ENCODE peak calls at places on chromosomes 2 and 18, in ten cellular contexts. H is kidney epithelial cell, L is psoas muscle, Y is breast epithelium, M is tibial nerve, A is PC-3, N is HCT116, K is neural progenitor cell, G is heart left ventricle, Z is OCI-LY7. V is an unnamed sample. For H3K36me3, the result is how much of the 10 kb centered on the place peaks cover.

GRCh38 chr2:45918816-45919655 is 267.6 kb downstream of the PRKCE start:
- DNase-seq in H (no peak), L (no peak), Y (peak), M (no peak), A (no peak), N (no peak), K (no peak), G (no peak), Z (no peak), V (no peak)

GRCh38 chr2:23693606-23693951 is 233.3 kb downstream of the ATAD2B start:
- DNase-seq in H (no peak), L (peak), Y (no peak), M (no peak), A (no peak), N (no peak), K (no peak), G (no peak), Z (no peak), V (no peak)

GRCh38 chr2:145601306-145601925 is 1081.5 kb upstream of the ZEB2 start:
- DNase-seq in H (no peak), L (no peak), Y (no peak), M (no peak), A (peak), N (no peak), K (no peak), G (no peak), Z (no peak), V (no peak)

GRCh38 chr2:176753752-176754474 is 458.7 kb upstream of the HNRNPA3 start:
- DNase-seq in H (no peak), L (peak), Y (no peak), M (no peak), A (no peak), N (no peak), K (no peak), G (peak), Z (peak), V (no peak)

GRCh38 chr2:171958475-171958874 is 36.2 kb downstream of the HAT1 start:
- DNase-seq in H (no peak), L (no peak), Y (no peak), M (no peak), A (no peak), N (no peak), K (no peak), G (no peak), Z (no peak), V (no peak)

GRCh38 chr2:159035790-159036411 is 67.5 kb downstream of the TANC1 start:
- DNase-seq in H (peak), L (no peak), Y (peak), M (no peak), A (peak), N (peak), K (peak), G (no peak), Z (peak), V (no peak)

GRCh38 chr18:78587096-78587495 is 392.5 kb upstream of the SALL3 start:
- DNase-seq in H (no peak), L (no peak), Y (no peak), M (no peak), A (no peak), N (no peak), K (no peak), G (no peak), Z (no peak), V (no peak)

GRCh38 chr18:23982154-23983071 is 32.1 kb upstream of the TTC39C start:
- DNase-seq in H (no peak), L (peak), Y (no peak), M (peak), A (peak), N (no peak), K (peak), G (peak), Z (no peak), V (no peak)

GRCh38 chr18:2606335-2606734 is 35.0 kb downstream of the NDC80 start:
- DNase-seq in H (no peak), L (no peak), Y (no peak), M (no peak), A (no peak), N (no peak), K (no peak), G (no peak), Z (no peak), V (no peak)

GRCh38 chr2:9333591-9334171 is 89.6 kb downstream of the ITGB1BP1 start:
- DNase-seq in H (peak), L (peak), Y (peak), M (peak), A (peak), N (peak), K (peak), G (peak), Z (peak), V (no peak)

GRCh38 chr2:9330639-9331270 is 92.6 kb downstream of the ITGB1BP1 start:
- DNase-seq in H (no peak), L (no peak), Y (no peak), M (no peak), A (no peak), N (no peak), K (no peak), G (no peak), Z (no peak), V (no peak)

GRCh38 chr2:9331704-9332103 is 91.6 kb downstream of the ITGB1BP1 start:
- DNase-seq in H (no peak), L (no peak), Y (no peak), M (no peak), A (no peak), N (no peak), K (no peak), G (no peak), Z (no peak), V (no peak)

GRCh38 chr2:9332853-9333245 is 90.5 kb downstream of the ITGB1BP1 start:
- DNase-seq in H (no peak), L (no peak), Y (no peak), M (no peak), A (no peak), N (no peak), K (no peak), G (no peak), Z (no peak), V (no peak)

GRCh38 chr2:9332136-9332852 is 91.0 kb downstream of the ITGB1BP1 start:
- DNase-seq in H (no peak), L (no peak), Y (no peak), M (no peak), A (no peak), N (no peak), K (no peak), G (no peak), Z (no peak), V (no peak)
- H3K36me3 ChIP-seq in H (under half), L (under half), Y (under half), M (under half), A (under half), N (under half), K (under half), G (under half), Z (under half), V (under half)

GRCh38 chr2:223599646-223600009 is 2.5 kb downstream of the SCG2 start:
- DNase-seq in H (no peak), L (no peak), Y (no peak), M (no peak), A (no peak), N (no peak), K (no peak), G (no peak), Z (no peak), V (no peak)

GRCh38 chr2:223604231-223604630 is 2.1 kb upstream of the SCG2 start:
- DNase-seq in H (no peak), L (no peak), Y (no peak), M (no peak), A (no peak), N (no peak), K (no peak), G (no peak), Z (no peak), V (no peak)

GRCh38 chr2:223602972-223603371 is 811 bp upstream of the SCG2 start:
- DNase-seq in H (no peak), L (no peak), Y (no peak), M (no peak), A (no peak), N (no peak), K (no peak), G (no peak), Z (no peak), V (no peak)

GRCh38 chr2:223600056-223600455 is 2.1 kb downstream of the SCG2 start:
- DNase-seq in H (no peak), L (no peak), Y (no peak), M (no peak), A (no peak), N (no peak), K (no peak), G (no peak), Z (no peak), V (no peak)

DNA sequence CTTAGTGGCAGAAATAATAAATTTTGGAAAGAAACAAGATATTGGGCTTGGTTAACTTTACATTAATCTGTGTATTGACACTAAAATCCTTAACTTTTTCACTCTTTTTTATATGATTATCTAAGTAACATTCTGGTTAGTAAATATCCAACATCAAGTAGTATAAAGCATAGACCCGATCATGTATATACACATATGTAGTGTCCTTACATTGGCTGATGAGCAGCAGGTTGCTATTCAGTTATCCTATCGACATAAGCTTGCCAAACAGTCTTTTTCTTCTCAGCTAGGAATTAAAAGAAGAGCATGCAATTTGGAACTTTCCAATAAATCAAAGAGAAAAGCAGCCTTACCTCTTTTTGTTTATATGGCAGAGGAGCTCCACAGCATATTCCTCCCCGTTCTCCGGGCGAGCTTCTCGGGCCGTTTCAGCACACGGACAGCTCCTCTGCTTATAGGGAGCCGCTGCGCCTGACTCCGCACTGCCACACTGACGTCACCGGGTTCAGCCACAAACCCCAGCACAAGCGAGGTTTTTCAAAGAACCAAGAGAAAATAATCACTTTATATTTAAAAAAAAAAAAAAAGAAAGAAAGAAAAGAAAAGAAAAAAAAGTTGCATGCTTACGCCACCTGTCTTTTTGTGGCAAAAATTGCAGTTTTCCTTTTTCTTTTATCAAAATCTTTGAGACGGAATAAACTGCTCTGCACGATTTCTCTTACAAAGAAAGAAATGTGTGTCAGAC is at the start of gene SCG2:
- DNase-seq in H (peak), L (peak), Y (peak), M (peak), A (peak), N (peak), K (peak), G (peak), Z (no peak), V (peak)
- TF ChIP-seq CTCF in H (peak), L (peak), Y (no peak), M (no peak), A (peak), N (peak), K (no peak), G (peak), Z (peak), V (peak)

DNA sequence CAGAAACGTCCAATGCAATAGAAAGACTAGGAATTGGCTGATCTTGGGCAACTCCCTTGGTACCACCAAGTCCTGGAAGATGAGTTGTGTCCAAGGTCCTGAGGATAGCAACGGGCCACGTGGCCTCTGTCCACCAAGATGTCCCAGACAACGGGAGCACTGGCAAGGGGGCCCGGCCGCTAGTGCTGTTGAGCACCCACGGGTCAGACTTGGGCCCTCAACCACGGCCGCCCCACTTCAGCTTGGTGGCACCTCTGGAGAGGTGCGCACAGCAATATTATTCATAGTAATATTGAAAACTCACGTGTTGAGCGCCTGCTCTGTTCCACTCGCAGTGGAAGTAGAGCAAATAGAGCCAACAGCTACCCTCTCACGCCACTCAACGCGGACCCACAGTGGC is 19.0 kb downstream of the PASK start:
- DNase-seq in H (no peak), L (peak), Y (no peak), M (no peak), A (no peak), N (no peak), K (no peak), G (no peak), Z (no peak), V (peak)
- H3K36me3 ChIP-seq in H (under half), L (under half), Y (under half), M (under half), A (under half), N (under half), K (under half), G (under half), Z (under half), V (under half)

GRCh38 chr2:219998099-219998498 is 370.7 kb downstream of the SLC4A3 start:
- DNase-seq in H (no peak), L (no peak), Y (no peak), M (no peak), A (peak), N (no peak), K (no peak), G (no peak), Z (no peak), V (no peak)
- TF ChIP-seq CTCF in H (no peak), L (no peak), Y (no peak), M (no peak), A (peak), N (peak), K (peak), G (no peak), Z (no peak), V (no peak)

GRCh38 chr2:190511104-190511503 is 23.4 kb downstream of the NEMP2 start:
- DNase-seq in H (no peak), L (no peak), Y (no peak), M (no peak), A (peak), N (peak), K (no peak), G (no peak), Z (peak), V (no peak)

GRCh38 chr2:190512539-190513095 is 21.9 kb downstream of the NEMP2 start:
- DNase-seq in H (no peak), L (no peak), Y (no peak), M (no peak), A (no peak), N (no peak), K (no peak), G (peak), Z (no peak), V (no peak)

GRCh38 chr2:190514676-190515075 is 19.8 kb downstream of the NEMP2 start:
- DNase-seq in H (no peak), L (no peak), Y (no peak), M (no peak), A (no peak), N (no peak), K (no peak), G (no peak), Z (no peak), V (no peak)

GRCh38 chr2:190515687-190516086 is 18.8 kb downstream of the NEMP2 start:
- DNase-seq in H (no peak), L (no peak), Y (no peak), M (no peak), A (no peak), N (no peak), K (no peak), G (no peak), Z (no peak), V (no peak)

GRCh38 chr2:190513877-190514276 is 20.6 kb downstream of the NEMP2 start:
- DNase-seq in H (no peak), L (no peak), Y (no peak), M (no peak), A (no peak), N (no peak), K (no peak), G (no peak), Z (no peak), V (no peak)
- H3K36me3 ChIP-seq in H (under half), L (under half), Y (under half), M (under half), A (under half), N (under half), K (under half), G (under half), Z (under half), V (under half)

DNA sequence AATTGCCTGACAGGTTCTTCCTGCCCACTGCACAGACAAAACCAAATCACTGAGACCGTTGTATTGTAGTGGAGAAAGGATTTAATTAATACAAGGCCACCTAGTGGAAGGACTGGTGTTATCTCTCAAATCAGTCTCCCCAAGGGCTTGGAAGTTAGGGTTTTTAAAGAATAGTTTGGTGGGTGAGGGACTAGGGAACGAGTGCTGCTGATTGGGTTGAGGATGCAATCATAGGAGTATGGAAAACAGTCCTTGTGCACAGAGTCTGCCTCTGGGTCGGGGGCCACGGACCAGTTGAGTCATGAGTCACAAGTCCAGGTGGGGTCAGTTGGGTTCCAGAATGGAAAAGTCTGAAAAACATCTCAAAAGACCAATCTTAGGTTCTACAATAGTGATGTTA is 89.1 kb downstream of the B3GNT2 start:
- DNase-seq in H (no peak), L (no peak), Y (no peak), M (no peak), A (no peak), N (no peak), K (no peak), G (no peak), Z (peak), V (no peak)
- TF ChIP-seq CTCF in H (no peak), L (no peak), Y (no peak), M (no peak), A (no peak), N (no peak), K (no peak), G (no peak), Z (peak), V (no peak)

GRCh38 chr2:218245214-218245613 is 15.6 kb upstream of the GPBAR1 start:
- DNase-seq in H (no peak), L (no peak), Y (no peak), M (no peak), A (no peak), N (no peak), K (no peak), G (no peak), Z (no peak), V (no peak)
- H3K36me3 ChIP-seq in H (under half), L (under half), Y (under half), M (under half), A (half or more), N (half or more), K (under half), G (half or more), Z (half or more), V (half or more)

V was measured in upper lobe of right lung.